ENCODE peak calls at places on chromosomes 12 and 14, in six cellular contexts. W is esophagus squamous epithelium; A is neural crest cell; X is frontal cortex; R is CD8-positive, alpha-beta T cell; M is NCI-H1436. S is an unnamed sample.
A peak's percentile ranks its signal among the peaks of the same experiment; 100 is the strongest.

GRCh38 chr14:105249175-105250007 is 1.1 kb downstream of the BTBD6 start:
- DNase-seq in W (no peak), A (no peak), X (no peak), R (no peak), M (no peak), S (no peak)

GRCh38 chr12:71456316-71456715 is 16.7 kb downstream of the LGR5 start:
- DNase-seq in W (no peak), A (no peak), X (no peak), R (no peak), M (no peak), S (no peak)

GRCh38 chr12:66154776-66155175 is 15.0 kb downstream of the TMBIM4 start:
- DNase-seq in W (no peak), A (no peak), X (no peak), R (no peak), M (no peak), S (no peak)

GRCh38 chr12:49032679-49033447 is 14.3 kb upstream of the PRKAG1 start:
- DNase-seq in W (no peak), A (no peak), X (no peak), R (no peak), M (no peak), S (no peak)

GRCh38 chr14:64463198-64463597 is 2.1 kb upstream of the AKAP5 start:
- DNase-seq in W (no peak), A (no peak), X (no peak), R (no peak), M (no peak), S (no peak)

GRCh38 chr14:105897725-105898113 is 371.3 kb downstream of the TMEM121 start:
- DNase-seq in W (no peak), A (no peak), X (no peak), R (no peak), M (no peak), S (no peak)

GRCh38 chr12:66713984-66714383 is 35.1 kb upstream of the GRIP1 start:
- DNase-seq in W (no peak), A (no peak), X (no peak), R (no peak), M (no peak), S (no peak)

GRCh38 chr14:64220056-64220455 is 74.1 kb downstream of the ESR2 start:
- DNase-seq in W (no peak), A (no peak), X (no peak), R (no peak), M (no peak), S (no peak)

GRCh38 chr14:97379091-97379531 is 581.9 kb downstream of the VRK1 start:
- DNase-seq in W (no peak), A (no peak), X (no peak), R (peak; percentile 55), M (no peak), S (no peak)

GRCh38 chr12:10021342-10021741 is 9.1 kb upstream of the CLEC9A start:
- DNase-seq in W (no peak), A (no peak), X (no peak), R (no peak), M (no peak), S (no peak)

GRCh38 chr12:69070319-69071090 is 137.5 kb upstream of the CPM start:
- DNase-seq in W (no peak), A (peak; percentile 63), X (peak; percentile 40), R (peak; percentile 57), M (peak; percentile 59), S (peak; percentile 81)

GRCh38 chr14:64544607-64545312 is 4.2 kb downstream of the HSPA2 start:
- DNase-seq in W (no peak), A (no peak), X (no peak), R (no peak), M (no peak), S (no peak)

GRCh38 chr14:20347747-20348146 is 4.3 kb downstream of the PARP2 start:
- DNase-seq in W (no peak), A (no peak), X (no peak), R (no peak), M (no peak), S (no peak)

GRCh38 chr12:57173089-57173488 is 25.7 kb upstream of the LRP1-AS start:
- DNase-seq in W (no peak), A (peak; percentile 37), X (no peak), R (peak; percentile 27), M (no peak), S (peak; percentile 74)

GRCh38 chr12:49342914-49343731 is 3.6 kb upstream of the DNAJC22 start:
- DNase-seq in W (no peak), A (no peak), X (no peak), R (no peak), M (no peak), S (no peak)

GRCh38 chr12:56151672-56152131 is 685 bp upstream of the MYL6B start:
- DNase-seq in W (no peak), A (no peak), X (no peak), R (peak; percentile 67), M (peak; percentile 40), S (peak; percentile 74)

GRCh38 chr12:120710805-120711296 is 593 bp downstream of the UNC119B start:
- DNase-seq in W (no peak), A (no peak), X (peak; percentile 27), R (peak; percentile 20), M (no peak), S (peak; percentile 51)

GRCh38 chr14:68564236-68564825 is 228.5 kb downstream of the ZFP36L1 start:
- DNase-seq in W (no peak), A (no peak), X (no peak), R (no peak), M (no peak), S (no peak)

GRCh38 chr14:77051101-77051500 is 22.6 kb upstream of the IRF2BPL start:
- DNase-seq in W (no peak), A (no peak), X (no peak), R (no peak), M (no peak), S (no peak)

GRCh38 chr12:9240776-9241175 is 32.6 kb upstream of the PZP start:
- DNase-seq in W (no peak), A (no peak), X (no peak), R (no peak), M (no peak), S (no peak)

GRCh38 chr12:3683670-3684069 is 69.2 kb downstream of the CRACR2A start:
- DNase-seq in W (no peak), A (no peak), X (no peak), R (no peak), M (no peak), S (no peak)

GRCh38 chr12:123267991-123268843 is 3.4 kb downstream of the CDK2AP1 start:
- DNase-seq in W (no peak), A (no peak), X (no peak), R (no peak), M (peak; percentile 0), S (peak; percentile 54)

GRCh38 chr12:120496353-120497340 is 734 bp downstream of the DYNLL1 start:
- DNase-seq in W (no peak), A (peak; percentile 18), X (peak; percentile 78), R (peak; percentile 60), M (peak; percentile 21), S (peak; percentile 80)

GRCh38 chr14:95265106-95266094 is 54.3 kb downstream of the CLMN start:
- DNase-seq in W (no peak), A (no peak), X (no peak), R (no peak), M (peak; percentile 56), S (peak; percentile 79)

GRCh38 chr12:104672501-104673265 is 215.9 kb downstream of the CHST11 start:
- DNase-seq in W (no peak), A (no peak), X (no peak), R (no peak), M (no peak), S (no peak)

GRCh38 chr12:47904647-47905312 is at the start of gene VDR:
- DNase-seq in W (no peak), A (peak; percentile 43), X (peak; percentile 78), R (peak; percentile 59), M (peak; percentile 55), S (peak; percentile 88)

GRCh38 chr14:90091393-90091792 is 29.6 kb downstream of the KCNK13 start:
- DNase-seq in W (no peak), A (no peak), X (no peak), R (no peak), M (no peak), S (no peak)

GRCh38 chr14:60845523-60845922 is 111.0 kb downstream of the MNAT1 start:
- DNase-seq in W (no peak), A (no peak), X (no peak), R (no peak), M (no peak), S (no peak)

GRCh38 chr14:34498684-34499412 is 36.8 kb upstream of the SPTSSA start:
- DNase-seq in W (no peak), A (no peak), X (no peak), R (no peak), M (peak; percentile 34), S (peak; percentile 68)

GRCh38 chr12:123895477-123895876 is 77.2 kb downstream of the CCDC92 start:
- DNase-seq in W (no peak), A (no peak), X (no peak), R (no peak), M (no peak), S (no peak)

GRCh38 chr12:124834822-124835221 is 28.8 kb downstream of the SCARB1 start:
- DNase-seq in W (no peak), A (no peak), X (no peak), R (no peak), M (no peak), S (no peak)

GRCh38 chr14:92686763-92687427 is 61.5 kb downstream of the LGMN start:
- DNase-seq in W (no peak), A (peak; percentile 94), X (peak; percentile 95), R (peak; percentile 54), M (peak; percentile 72), S (peak; percentile 97)

GRCh38 chr12:119365451-119365850 is 30.9 kb downstream of the CCDC60 start:
- DNase-seq in W (no peak), A (no peak), X (no peak), R (no peak), M (no peak), S (no peak)

GRCh38 chr12:58302487-58303011 is 361.2 kb downstream of the ATP23 start:
- DNase-seq in W (no peak), A (no peak), X (no peak), R (no peak), M (no peak), S (no peak)

GRCh38 chr12:75571204-75571603 is 59.8 kb upstream of the KRR1 start:
- DNase-seq in W (no peak), A (no peak), X (no peak), R (no peak), M (peak; percentile 62), S (no peak)

S was measured in D341Med.